ENCODE peak calls at places on chromosomes 7 and 10, in six cellular contexts. One of them, this sample, is unnamed. For H3K9me3, the result is how much of the 10 kb centered on the place peaks cover.

GRCh38 chr10:11515596-11516418 is 95.6 kb downstream of the USP6NL start:
- DNase-seq in heart right ventricle: peak
- DNase-seq in mammary epithelial cell: peak
- DNase-seq in IMR-90: peak
- DNase-seq in ovary: no peak
- DNase-seq in fibroblast of lung: peak
- DNase-seq in this sample: peak

GRCh38 chr7:11786186-11786585 is 45.8 kb downstream of the THSD7A start:
- DNase-seq in fibroblast of lung: peak
- DNase-seq in mammary epithelial cell: peak
- DNase-seq in ovary: no peak
- DNase-seq in heart right ventricle: no peak
- DNase-seq in IMR-90: no peak
- DNase-seq in this sample: peak

GRCh38 chr10:23358357-23358756 is 13.8 kb upstream of the C10orf67 start:
- DNase-seq in mammary epithelial cell: no peak
- DNase-seq in heart right ventricle: no peak
- DNase-seq in IMR-90: peak
- DNase-seq in fibroblast of lung: no peak
- DNase-seq in ovary: no peak
- DNase-seq in this sample: no peak

GRCh38 chr10:80924063-80924952 is 386.6 kb downstream of the SH2D4B start:
- DNase-seq in ovary: no peak
- DNase-seq in IMR-90: peak
- DNase-seq in mammary epithelial cell: peak
- DNase-seq in fibroblast of lung: peak
- DNase-seq in heart right ventricle: peak
- DNase-seq in this sample: peak

GRCh38 chr7:506391-506831 is 13.2 kb downstream of the PDGFA start:
- DNase-seq in heart right ventricle: no peak
- DNase-seq in mammary epithelial cell: no peak
- DNase-seq in IMR-90: no peak
- DNase-seq in ovary: peak
- DNase-seq in fibroblast of lung: no peak
- DNase-seq in this sample: no peak

GRCh38 chr7:150914966-150915365 is 62.6 kb downstream of the AOC1 start:
- DNase-seq in mammary epithelial cell: no peak
- DNase-seq in fibroblast of lung: no peak
- DNase-seq in heart right ventricle: no peak
- DNase-seq in IMR-90: no peak
- DNase-seq in ovary: no peak
- DNase-seq in this sample: no peak

GRCh38 chr10:103040424-103040823 is 122.3 kb downstream of the CNNM2 start:
- DNase-seq in fibroblast of lung: peak
- DNase-seq in heart right ventricle: no peak
- DNase-seq in mammary epithelial cell: peak
- DNase-seq in IMR-90: peak
- DNase-seq in ovary: no peak
- DNase-seq in this sample: peak

GRCh38 chr7:77558598-77558997 is 21.5 kb downstream of the PTPN12 start:
- DNase-seq in heart right ventricle: no peak
- DNase-seq in ovary: no peak
- DNase-seq in fibroblast of lung: no peak
- DNase-seq in IMR-90: no peak
- DNase-seq in mammary epithelial cell: no peak
- DNase-seq in this sample: no peak

GRCh38 chr10:125155101-125155500 is 5.3 kb downstream of the CTBP2 start:
- DNase-seq in IMR-90: no peak
- DNase-seq in mammary epithelial cell: no peak
- DNase-seq in fibroblast of lung: peak
- DNase-seq in heart right ventricle: no peak
- DNase-seq in ovary: no peak
- DNase-seq in this sample: no peak

GRCh38 chr7:123905714-123906113 is 19.3 kb upstream of the SPAM1 start:
- DNase-seq in ovary: no peak
- DNase-seq in heart right ventricle: no peak
- DNase-seq in IMR-90: no peak
- DNase-seq in fibroblast of lung: no peak
- DNase-seq in mammary epithelial cell: no peak
- DNase-seq in this sample: no peak

GRCh38 chr10:51425431-51425830 is 274.0 kb downstream of the CSTF2T start:
- DNase-seq in fibroblast of lung: peak
- DNase-seq in heart right ventricle: peak
- DNase-seq in mammary epithelial cell: no peak
- DNase-seq in ovary: no peak
- DNase-seq in IMR-90: no peak
- DNase-seq in this sample: no peak

GRCh38 chr7:84535584-84536255 is 341.1 kb upstream of the SEMA3A start:
- DNase-seq in IMR-90: no peak
- DNase-seq in heart right ventricle: no peak
- DNase-seq in mammary epithelial cell: no peak
- DNase-seq in ovary: no peak
- DNase-seq in fibroblast of lung: no peak
- DNase-seq in this sample: no peak

GRCh38 chr10:95759233-95759826 is 3.4 kb downstream of the ENTPD1 start:
- DNase-seq in fibroblast of lung: no peak
- DNase-seq in mammary epithelial cell: no peak
- DNase-seq in ovary: no peak
- DNase-seq in heart right ventricle: no peak
- DNase-seq in IMR-90: no peak
- DNase-seq in this sample: no peak

GRCh38 chr7:88328787-88329186 is 22.1 kb upstream of the STEAP4 start:
- DNase-seq in heart right ventricle: no peak
- DNase-seq in IMR-90: no peak
- DNase-seq in fibroblast of lung: no peak
- DNase-seq in ovary: no peak
- DNase-seq in mammary epithelial cell: peak
- DNase-seq in this sample: no peak

GRCh38 chr7:128209229-128210035 is 31.6 kb upstream of the LEP start:
- DNase-seq in ovary: peak
- DNase-seq in IMR-90: peak
- DNase-seq in heart right ventricle: peak
- DNase-seq in mammary epithelial cell: peak
- DNase-seq in fibroblast of lung: peak
- DNase-seq in this sample: peak

GRCh38 chr10:92640110-92640509 is 47.2 kb downstream of the KIF11 start:
- DNase-seq in IMR-90: peak
- DNase-seq in mammary epithelial cell: peak
- DNase-seq in heart right ventricle: no peak
- DNase-seq in ovary: no peak
- DNase-seq in fibroblast of lung: peak
- DNase-seq in this sample: peak

GRCh38 chr7:29892231-29892630 is 85.9 kb downstream of the WIPF3 start:
- DNase-seq in mammary epithelial cell: no peak
- DNase-seq in fibroblast of lung: no peak
- DNase-seq in IMR-90: no peak
- DNase-seq in ovary: no peak
- DNase-seq in heart right ventricle: no peak
- DNase-seq in this sample: no peak

GRCh38 chr7:2821842-2822507 is 22.1 kb downstream of the GNA12 start:
- DNase-seq in mammary epithelial cell: peak
- DNase-seq in fibroblast of lung: peak
- DNase-seq in heart right ventricle: no peak
- DNase-seq in ovary: no peak
- DNase-seq in IMR-90: peak
- DNase-seq in this sample: peak

GRCh38 chr7:36186359-36186758 is 33.3 kb downstream of the EEPD1 start:
- DNase-seq in ovary: no peak
- DNase-seq in fibroblast of lung: no peak
- DNase-seq in mammary epithelial cell: no peak
- DNase-seq in IMR-90: peak
- DNase-seq in heart right ventricle: no peak
- DNase-seq in this sample: no peak

GRCh38 chr10:131641231-131641630 is 259.6 kb upstream of the PPP2R2D start:
- DNase-seq in heart right ventricle: no peak
- DNase-seq in ovary: no peak
- DNase-seq in mammary epithelial cell: no peak
- DNase-seq in fibroblast of lung: no peak
- DNase-seq in IMR-90: no peak
- DNase-seq in this sample: no peak

GRCh38 chr7:66748127-66748511 is 7.6 kb downstream of the RABGEF1 start:
- DNase-seq in mammary epithelial cell: no peak
- DNase-seq in fibroblast of lung: peak
- DNase-seq in ovary: no peak
- DNase-seq in heart right ventricle: no peak
- DNase-seq in IMR-90: no peak
- DNase-seq in this sample: no peak

GRCh38 chr7:145850636-145851035 is 266.0 kb upstream of the CNTNAP2 start:
- DNase-seq in IMR-90: no peak
- DNase-seq in heart right ventricle: no peak
- DNase-seq in ovary: no peak
- DNase-seq in mammary epithelial cell: no peak
- DNase-seq in fibroblast of lung: no peak
- DNase-seq in this sample: no peak

GRCh38 chr7:11185179-11185578 is 211.5 kb downstream of the PHF14 start:
- DNase-seq in heart right ventricle: no peak
- DNase-seq in ovary: no peak
- DNase-seq in fibroblast of lung: peak
- DNase-seq in mammary epithelial cell: no peak
- DNase-seq in IMR-90: peak
- DNase-seq in this sample: no peak

GRCh38 chr10:11663763-11664555 is 52.5 kb upstream of the USP6NL start:
- DNase-seq in fibroblast of lung: no peak
- DNase-seq in mammary epithelial cell: no peak
- DNase-seq in heart right ventricle: no peak
- DNase-seq in IMR-90: no peak
- DNase-seq in ovary: no peak
- DNase-seq in this sample: no peak

GRCh38 chr7:7881581-7881980 is 87.0 kb upstream of the GLCCI1 start:
- DNase-seq in fibroblast of lung: no peak
- DNase-seq in ovary: no peak
- DNase-seq in IMR-90: no peak
- DNase-seq in mammary epithelial cell: no peak
- DNase-seq in heart right ventricle: no peak
- DNase-seq in this sample: no peak
- H3K27ac ChIP-seq in fibroblast of lung: no peak
- H3K27ac ChIP-seq in ovary: no peak
- H3K27ac ChIP-seq in IMR-90: no peak
- H3K27ac ChIP-seq in mammary epithelial cell: no peak
- H3K27ac ChIP-seq in heart right ventricle: no peak
- H3K27ac ChIP-seq in this sample: no peak

DNA sequence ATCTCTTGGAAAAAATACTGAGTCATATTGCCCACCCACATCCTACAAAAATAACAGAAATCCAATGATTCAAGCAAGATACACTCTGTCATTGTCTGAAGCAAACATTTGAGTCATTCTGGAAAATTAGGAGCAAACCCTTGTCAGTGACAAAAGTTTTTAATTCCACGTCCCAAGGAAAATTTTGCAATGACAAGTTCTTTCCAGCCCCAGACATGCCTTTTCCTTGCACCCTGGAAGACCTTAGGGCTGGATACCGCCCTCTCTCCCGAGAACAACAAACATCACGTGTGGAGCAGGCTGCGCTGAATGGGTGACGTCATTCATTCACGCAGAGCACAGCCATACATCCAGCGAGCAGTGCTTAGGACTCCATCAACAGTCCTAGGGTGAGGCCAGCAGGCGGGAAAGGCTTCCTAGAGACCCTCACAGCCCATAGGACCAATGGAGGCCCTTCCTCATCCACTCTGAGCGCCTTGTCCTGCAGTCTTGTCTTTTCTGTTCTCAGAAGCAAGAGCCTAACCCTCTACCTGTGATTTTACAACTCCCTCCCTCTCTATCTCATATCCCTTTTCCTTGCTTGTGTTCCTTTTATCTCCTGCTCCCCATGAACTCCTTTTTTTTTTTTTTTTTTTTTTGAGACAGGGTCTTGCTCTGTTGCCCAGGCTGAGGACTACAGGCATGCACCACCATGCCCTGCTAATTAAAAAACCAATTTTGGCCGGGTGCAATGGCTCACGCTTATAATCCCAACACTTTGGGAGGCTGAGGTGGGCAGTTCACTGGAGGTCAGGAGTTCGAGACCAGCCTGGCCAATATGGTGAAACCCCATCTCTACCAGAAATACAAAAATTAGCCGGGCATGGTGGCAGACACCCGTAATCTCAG is 23.6 kb upstream of the KDM7A start:
- DNase-seq in IMR-90: peak
- DNase-seq in mammary epithelial cell: peak
- DNase-seq in ovary: no peak
- DNase-seq in fibroblast of lung: peak
- DNase-seq in heart right ventricle: no peak
- DNase-seq in this sample: peak
- H3K9me3 ChIP-seq in IMR-90: under half
- H3K9me3 ChIP-seq in mammary epithelial cell: under half
- H3K9me3 ChIP-seq in ovary: under half
- H3K9me3 ChIP-seq in fibroblast of lung: under half
- H3K9me3 ChIP-seq in heart right ventricle: under half
- H3K9me3 ChIP-seq in this sample: under half

DNA sequence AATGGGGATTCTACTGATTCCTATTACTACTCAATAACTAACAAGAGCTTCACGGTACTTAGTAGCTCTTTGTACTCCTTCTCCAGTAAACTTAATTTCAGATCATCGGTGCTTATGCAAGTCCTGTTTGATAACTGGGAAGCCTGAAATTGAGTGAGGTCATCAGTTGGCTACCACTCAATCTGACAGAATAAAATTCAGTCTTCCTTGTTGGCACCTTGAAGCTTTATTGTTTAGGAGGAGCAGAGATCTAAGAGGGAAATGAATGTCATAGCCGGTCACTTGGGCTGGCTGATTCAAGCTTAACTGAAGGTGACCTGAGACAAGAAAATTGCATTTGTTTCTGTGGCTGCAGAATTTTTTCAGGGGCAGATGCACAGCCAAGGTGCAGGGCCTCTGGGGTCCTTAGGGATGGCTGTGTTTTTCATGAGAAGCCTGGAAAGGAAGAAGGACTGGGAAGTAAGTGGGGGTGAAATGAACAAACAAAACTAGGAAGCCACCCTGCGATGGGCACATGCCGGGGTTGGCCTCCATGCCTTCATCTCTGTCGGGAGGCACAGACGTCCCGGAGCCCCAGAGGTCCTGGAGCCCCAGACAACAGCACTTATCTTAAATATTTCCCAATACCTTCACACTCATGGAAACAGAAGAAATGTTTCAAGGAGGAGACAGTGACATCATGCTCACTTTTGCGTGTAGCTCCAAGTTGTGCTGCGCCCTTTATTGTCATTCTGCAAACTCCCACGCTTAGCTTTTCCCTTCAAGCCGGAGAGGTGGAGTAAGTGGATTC is 85.0 kb upstream of the KIF5B start:
- DNase-seq in fibroblast of lung: no peak
- DNase-seq in mammary epithelial cell: no peak
- DNase-seq in ovary: no peak
- DNase-seq in heart right ventricle: peak
- DNase-seq in IMR-90: peak
- DNase-seq in this sample: no peak
- H3K27ac ChIP-seq in fibroblast of lung: no peak
- H3K27ac ChIP-seq in mammary epithelial cell: no peak
- H3K27ac ChIP-seq in ovary: no peak
- H3K27ac ChIP-seq in heart right ventricle: peak
- H3K27ac ChIP-seq in IMR-90: no peak
- H3K27ac ChIP-seq in this sample: no peak

DNA sequence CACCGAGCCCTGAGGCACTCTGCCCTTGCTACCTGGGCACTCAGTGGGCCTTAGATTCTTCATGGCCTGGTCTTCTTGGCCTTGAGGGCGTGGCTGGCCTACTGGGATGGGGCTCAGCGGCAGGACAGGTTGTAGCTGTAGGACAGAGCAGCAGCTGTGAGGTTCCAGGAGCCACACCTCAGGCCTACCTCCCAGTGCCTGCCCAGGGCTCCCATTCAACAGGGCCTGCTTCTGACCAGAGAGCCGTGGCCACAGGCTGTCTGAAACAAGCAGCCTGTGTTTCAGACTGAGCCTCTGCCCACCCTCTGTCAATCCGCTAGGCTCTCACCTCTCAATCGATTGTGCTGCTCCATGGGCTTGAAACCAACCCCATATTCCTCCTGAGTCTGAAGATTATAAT is 928.0 kb upstream of the ZNF722 start:
- DNase-seq in IMR-90: no peak
- DNase-seq in mammary epithelial cell: no peak
- DNase-seq in ovary: no peak
- DNase-seq in heart right ventricle: no peak
- DNase-seq in fibroblast of lung: no peak
- DNase-seq in this sample: no peak
- H3K9me3 ChIP-seq in IMR-90: under half
- H3K9me3 ChIP-seq in mammary epithelial cell: under half
- H3K9me3 ChIP-seq in ovary: under half
- H3K9me3 ChIP-seq in heart right ventricle: under half
- H3K9me3 ChIP-seq in fibroblast of lung: under half
- H3K9me3 ChIP-seq in this sample: under half

This sample was measured in PC-3.